ENCODE peak calls at places on chromosome 5, in six cellular contexts. R is CD8-positive, alpha-beta T cell; C is mucosa of descending colon; L is neural crest cell; U is transverse colon; P is GM12864. N is an unnamed sample.

GRCh38 chr5:115831163-115831768 is 10.1 kb downstream of the ATG12 start:
- DNase-seq in R (peak; percentile 31), C (peak; percentile 41), L (no peak), U (peak; percentile 15), P (no peak), N (peak; percentile 44)

GRCh38 chr5:177094224-177095087 is 7.7 kb downstream of the FGFR4 start:
- DNase-seq in R (no peak), C (peak; percentile 63), L (no peak), U (peak; percentile 73), P (no peak), N (no peak)

GRCh38 chr5:43073597-43074546 is 33.8 kb upstream of the ANXA2R start:
- DNase-seq in R (peak; percentile 37), C (peak; percentile 70), L (no peak), U (peak; percentile 37), P (no peak), N (peak; percentile 58)

GRCh38 chr5:138754699-138755057 is 1.5 kb downstream of the CTNNA1 start:
- DNase-seq in R (no peak), C (peak; percentile 11), L (no peak), U (no peak), P (no peak), N (no peak)

GRCh38 chr5:153658606-153659005 is 168.1 kb downstream of the GRIA1 start:
- DNase-seq in R (no peak), C (no peak), L (no peak), U (no peak), P (no peak), N (no peak)

GRCh38 chr5:77211013-77211690 is 672 bp downstream of the PDE8B start:
- DNase-seq in R (no peak), C (no peak), L (no peak), U (no peak), P (no peak), N (no peak)

GRCh38 chr5:50751064-50751657 is 84.7 kb downstream of the PARP8 start:
- DNase-seq in R (peak; percentile 47), C (peak; percentile 36), L (no peak), U (peak; percentile 12), P (peak; percentile 36), N (peak; percentile 41)

GRCh38 chr5:102807878-102808502 is 52.9 kb downstream of the PAM start:
- DNase-seq in R (no peak), C (peak; percentile 10), L (no peak), U (peak; percentile 11), P (no peak), N (no peak)

GRCh38 chr5:62017092-62017491 is 288.9 kb upstream of the KIF2A start:
- DNase-seq in R (no peak), C (no peak), L (no peak), U (no peak), P (no peak), N (no peak)

GRCh38 chr5:73763300-73764032 is 137.5 kb downstream of the ARHGEF28 start:
- DNase-seq in R (no peak), C (no peak), L (no peak), U (no peak), P (no peak), N (no peak)

GRCh38 chr5:172872997-172873491 is 39.0 kb downstream of the ERGIC1 start:
- DNase-seq in R (no peak), C (no peak), L (no peak), U (peak; percentile 58), P (no peak), N (no peak)

GRCh38 chr5:82351754-82352145 is 73.6 kb upstream of the RPS23 start:
- DNase-seq in R (no peak), C (peak; percentile 36), L (no peak), U (no peak), P (no peak), N (peak; percentile 53)

GRCh38 chr5:150068472-150068871 is 17.9 kb downstream of the CSF1R start:
- DNase-seq in R (no peak), C (peak; percentile 54), L (no peak), U (no peak), P (no peak), N (no peak)

GRCh38 chr5:76867027-76867426 is 17.2 kb downstream of the S100Z start:
- DNase-seq in R (no peak), C (no peak), L (no peak), U (no peak), P (no peak), N (no peak)

GRCh38 chr5:141841781-141842180 is 36.4 kb downstream of the PCDH1 start:
- DNase-seq in R (no peak), C (peak; percentile 76), L (no peak), U (peak; percentile 71), P (no peak), N (no peak)

GRCh38 chr5:74380193-74380592 is 260.3 kb downstream of the ENC1 start:
- DNase-seq in R (no peak), C (no peak), L (no peak), U (no peak), P (no peak), N (no peak)

GRCh38 chr5:153122416-153122815 is 368.1 kb upstream of the GRIA1 start:
- DNase-seq in R (no peak), C (no peak), L (no peak), U (no peak), P (no peak), N (no peak)

GRCh38 chr5:81006955-81007636 is 46.9 kb downstream of the RASGRF2 start:
- DNase-seq in R (peak; percentile 53), C (peak; percentile 16), L (no peak), U (no peak), P (no peak), N (no peak)

GRCh38 chr5:80129146-80129545 is 94.0 kb downstream of the THBS4 start:
- DNase-seq in R (no peak), C (no peak), L (no peak), U (no peak), P (no peak), N (no peak)

GRCh38 chr5:1244976-1245375 is 19.8 kb downstream of the SLC6A18 start:
- DNase-seq in R (no peak), C (peak; percentile 34), L (no peak), U (no peak), P (no peak), N (no peak)

GRCh38 chr5:167945542-167946384 is 345.7 kb upstream of the WWC1 start:
- DNase-seq in R (no peak), C (no peak), L (no peak), U (no peak), P (no peak), N (no peak)

GRCh38 chr5:154118832-154119442 is 71.6 kb upstream of the GALNT10 start:
- DNase-seq in R (no peak), C (no peak), L (no peak), U (no peak), P (no peak), N (no peak)

GRCh38 chr5:124651663-124652513 is 94.6 kb downstream of the ZNF608 start:
- DNase-seq in R (peak; percentile 11), C (peak; percentile 84), L (peak; percentile 73), U (peak; percentile 86), P (no peak), N (peak; percentile 71)
- TF ChIP-seq CTCF in R (no peak), C (no peak), L (no peak), U (no peak), P (no peak), N (no peak)

DNA sequence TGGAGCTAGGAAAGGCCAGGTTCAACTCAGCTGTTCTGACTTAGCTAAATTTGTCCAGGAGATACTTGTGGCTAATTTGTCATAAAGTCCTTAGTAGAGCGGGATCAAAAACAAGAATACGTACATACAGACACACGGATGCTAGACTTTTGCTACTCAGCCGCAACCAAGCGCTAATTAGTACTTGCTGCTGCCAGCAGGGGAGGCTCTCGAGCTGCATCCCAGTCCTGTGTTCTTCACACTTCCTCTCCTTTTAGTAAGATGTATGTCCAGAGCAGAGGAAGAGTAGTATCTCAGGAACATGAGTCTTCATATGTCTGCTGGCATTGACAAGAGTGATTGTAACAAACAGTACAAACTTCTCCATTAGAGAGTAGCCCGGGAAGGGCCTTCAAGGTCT is 58.3 kb downstream of the CYFIP2 start:
- DNase-seq in R (no peak), C (no peak), L (no peak), U (no peak), P (no peak), N (no peak)
- TF ChIP-seq CTCF in R (no peak), C (no peak), L (peak; percentile 48), U (no peak), P (peak; percentile 59), N (no peak)

GRCh38 chr5:130116972-130117371 is 212.7 kb downstream of the CHSY3 start:
- DNase-seq in R (no peak), C (no peak), L (no peak), U (no peak), P (no peak), N (no peak)
- TF ChIP-seq CTCF in R (no peak), C (no peak), L (no peak), U (no peak), P (no peak), N (no peak)

GRCh38 chr5:174058433-174059122 is 13.1 kb downstream of the NSG2 start:
- DNase-seq in R (no peak), C (no peak), L (no peak), U (no peak), P (no peak), N (no peak)

GRCh38 chr5:174052636-174053035 is 7.1 kb downstream of the NSG2 start:
- DNase-seq in R (no peak), C (no peak), L (no peak), U (no peak), P (no peak), N (no peak)

GRCh38 chr5:174053891-174054290 is 8.4 kb downstream of the NSG2 start:
- DNase-seq in R (no peak), C (no peak), L (no peak), U (no peak), P (no peak), N (no peak)

GRCh38 chr5:174059247-174059646 is 13.7 kb downstream of the NSG2 start:
- DNase-seq in R (no peak), C (no peak), L (no peak), U (no peak), P (no peak), N (no peak)

DNA sequence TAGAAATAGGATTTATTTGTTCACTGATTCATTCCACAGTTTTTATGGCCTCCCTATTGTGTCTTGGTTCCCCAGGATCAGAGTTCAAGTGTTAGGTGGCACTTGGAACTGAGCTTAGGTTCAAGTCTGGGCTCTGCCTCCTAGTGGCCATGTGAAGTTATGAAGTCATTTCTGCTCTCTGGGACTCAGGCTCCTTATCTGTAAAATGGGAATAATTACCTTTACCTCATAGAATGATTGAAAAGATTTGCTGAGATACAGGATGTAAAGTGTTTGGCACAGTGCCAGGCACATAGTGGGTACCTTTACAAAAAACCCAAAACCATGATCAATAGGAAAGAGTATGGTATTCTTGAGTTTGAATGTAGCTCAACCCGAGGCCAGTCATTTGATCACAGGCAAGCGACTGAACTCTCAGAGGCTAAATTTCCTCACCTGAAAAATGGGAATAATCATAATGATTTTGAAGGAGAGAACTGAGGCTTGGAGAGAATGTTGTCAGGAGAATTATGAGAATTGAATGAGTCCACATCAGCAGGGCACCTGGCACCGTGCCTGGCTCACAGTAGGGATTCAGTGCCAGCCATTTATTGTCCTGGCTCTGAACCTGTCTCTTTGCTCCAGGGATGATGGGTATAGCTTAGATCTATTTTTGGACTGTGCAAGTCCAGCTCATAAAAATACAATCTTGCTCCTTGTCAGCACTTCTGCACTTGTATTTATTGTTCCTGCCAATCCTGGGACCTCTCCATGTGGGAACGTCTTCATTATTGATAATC is 10.7 kb downstream of the NSG2 start:
- DNase-seq in R (no peak), C (no peak), L (no peak), U (no peak), P (no peak), N (no peak)
- TF ChIP-seq CTCF in R (no peak), C (no peak), L (no peak), U (no peak), P (peak; percentile 60), N (no peak)